ENCODE peak calls at places on chromosome 18, in four cellular contexts. One of them, this sample, is unnamed.

GRCh38 chr18:23106575-23106974 is 28.7 kb upstream of the CABLES1 start:
- DNase-seq in CD8-positive, alpha-beta memory T cell: no peak
- DNase-seq in hippocampal formation: no peak
- DNase-seq in NCI-H524: no peak
- DNase-seq in this sample: no peak

GRCh38 chr18:10440874-10441273 is 13.6 kb upstream of the APCDD1 start:
- DNase-seq in CD8-positive, alpha-beta memory T cell: no peak
- DNase-seq in NCI-H524: no peak
- DNase-seq in hippocampal formation: no peak
- DNase-seq in this sample: no peak

GRCh38 chr18:36127866-36128845 is 984 bp downstream of the SLC39A6 start:
- DNase-seq in NCI-H524: peak
- DNase-seq in CD8-positive, alpha-beta memory T cell: peak
- DNase-seq in hippocampal formation: peak
- DNase-seq in this sample: peak

GRCh38 chr18:9175115-9175514 is 38.5 kb downstream of the ANKRD12 start:
- DNase-seq in NCI-H524: no peak
- DNase-seq in CD8-positive, alpha-beta memory T cell: no peak
- DNase-seq in hippocampal formation: no peak
- DNase-seq in this sample: no peak

GRCh38 chr18:46419391-46420141 is 237.5 kb downstream of the LOXHD1 start:
- DNase-seq in CD8-positive, alpha-beta memory T cell: no peak
- DNase-seq in hippocampal formation: no peak
- DNase-seq in NCI-H524: no peak
- DNase-seq in this sample: no peak

GRCh38 chr18:23207191-23207955 is 72.1 kb downstream of the CABLES1 start:
- DNase-seq in NCI-H524: no peak
- DNase-seq in hippocampal formation: no peak
- DNase-seq in CD8-positive, alpha-beta memory T cell: peak
- DNase-seq in this sample: no peak

GRCh38 chr18:33606621-33607020 is 28.6 kb downstream of the ASXL3 start:
- DNase-seq in NCI-H524: peak
- DNase-seq in hippocampal formation: no peak
- DNase-seq in CD8-positive, alpha-beta memory T cell: no peak
- DNase-seq in this sample: no peak

GRCh38 chr18:12946549-12947354 is 1.1 kb upstream of the SEH1L start:
- DNase-seq in CD8-positive, alpha-beta memory T cell: no peak
- DNase-seq in hippocampal formation: no peak
- DNase-seq in NCI-H524: peak
- DNase-seq in this sample: no peak

GRCh38 chr18:35454803-35455202 is 43.0 kb downstream of the INO80C start:
- DNase-seq in hippocampal formation: no peak
- DNase-seq in NCI-H524: no peak
- DNase-seq in CD8-positive, alpha-beta memory T cell: no peak
- DNase-seq in this sample: no peak

GRCh38 chr18:54149078-54149697 is 75.3 kb downstream of the MBD2 start:
- DNase-seq in hippocampal formation: no peak
- DNase-seq in CD8-positive, alpha-beta memory T cell: no peak
- DNase-seq in NCI-H524: no peak
- DNase-seq in this sample: no peak

GRCh38 chr18:76454429-76454828 is 40.6 kb downstream of the ZNF516 start:
- DNase-seq in CD8-positive, alpha-beta memory T cell: no peak
- DNase-seq in hippocampal formation: no peak
- DNase-seq in NCI-H524: no peak
- DNase-seq in this sample: no peak

GRCh38 chr18:47735041-47735440 is 195.4 kb downstream of the SMAD2 start:
- DNase-seq in hippocampal formation: no peak
- DNase-seq in NCI-H524: no peak
- DNase-seq in CD8-positive, alpha-beta memory T cell: no peak
- DNase-seq in this sample: no peak

GRCh38 chr18:51447943-51448342 is 250.5 kb upstream of the MEX3C start:
- DNase-seq in hippocampal formation: no peak
- DNase-seq in NCI-H524: peak
- DNase-seq in CD8-positive, alpha-beta memory T cell: no peak
- DNase-seq in this sample: no peak

GRCh38 chr18:45008694-45009372 is 328.1 kb downstream of the SETBP1 start:
- DNase-seq in hippocampal formation: no peak
- DNase-seq in CD8-positive, alpha-beta memory T cell: no peak
- DNase-seq in NCI-H524: no peak
- DNase-seq in this sample: no peak

GRCh38 chr18:27952741-27953140 is 224.2 kb downstream of the CDH2 start:
- DNase-seq in hippocampal formation: no peak
- DNase-seq in NCI-H524: no peak
- DNase-seq in CD8-positive, alpha-beta memory T cell: no peak
- DNase-seq in this sample: no peak

GRCh38 chr18:24112874-24113615 is 25.8 kb upstream of the CABYR start:
- DNase-seq in hippocampal formation: no peak
- DNase-seq in NCI-H524: no peak
- DNase-seq in CD8-positive, alpha-beta memory T cell: no peak
- DNase-seq in this sample: no peak

GRCh38 chr18:62863629-62864028 is 148.3 kb downstream of the PHLPP1 start:
- DNase-seq in NCI-H524: no peak
- DNase-seq in hippocampal formation: no peak
- DNase-seq in CD8-positive, alpha-beta memory T cell: no peak
- DNase-seq in this sample: no peak

GRCh38 chr18:38526922-38527321 is 961.3 kb upstream of the CELF4 start:
- DNase-seq in NCI-H524: no peak
- DNase-seq in CD8-positive, alpha-beta memory T cell: no peak
- DNase-seq in hippocampal formation: no peak
- DNase-seq in this sample: no peak

GRCh38 chr18:26082475-26082874 is 7.9 kb downstream of the SS18 start:
- DNase-seq in hippocampal formation: no peak
- DNase-seq in NCI-H524: no peak
- DNase-seq in CD8-positive, alpha-beta memory T cell: no peak
- DNase-seq in this sample: no peak

This sample was measured in C1 segment of cervical spinal cord.